ENCODE peak calls at places on chromosome 3, in five cellular contexts. U is EL; M is right cardiac atrium; K is iPS-NIHi11; V is activated CD4-positive, alpha-beta T cell treated with anti-CD3 and anti-CD28 coated beads, Interleukin-2, amount 10 ng/mL, durations not matched to agents 7 days and 5 days. J is an unnamed sample.

GRCh38 chr3:42735021-42735420 is 32.4 kb upstream of the HHATL start:
- DNase-seq in U (no peak), M (no peak), K (no peak), V (no peak), J (no peak)

GRCh38 chr3:113128386-113129015 is 82.9 kb upstream of the BOC start:
- DNase-seq in U (peak), M (no peak), K (no peak), V (no peak), J (no peak)

GRCh38 chr3:128348075-128348474 is 118.6 kb downstream of the DNAJB8 start:
- DNase-seq in U (no peak), M (no peak), K (no peak), V (no peak), J (no peak)

GRCh38 chr3:186902154-186902553 is 28.2 kb upstream of the ST6GAL1 start:
- DNase-seq in U (no peak), M (no peak), K (no peak), V (no peak), J (no peak)

GRCh38 chr3:170355738-170356595 is 1.5 kb upstream of the SKIL start:
- DNase-seq in U (peak), M (peak), K (no peak), V (peak), J (no peak)

GRCh38 chr3:66989860-66990696 is 8.0 kb upstream of the KBTBD8 start:
- DNase-seq in U (peak), M (no peak), K (no peak), V (no peak), J (no peak)

GRCh38 chr3:83953417-83954089 is 1005.2 kb upstream of the CADM2 start:
- DNase-seq in U (no peak), M (no peak), K (no peak), V (no peak), J (no peak)

GRCh38 chr3:16069149-16069922 is 105.1 kb upstream of the GALNT15 start:
- DNase-seq in U (peak), M (no peak), K (no peak), V (no peak), J (no peak)

GRCh38 chr3:23343509-23343908 is 140.4 kb downstream of the UBE2E2 start:
- DNase-seq in U (no peak), M (no peak), K (no peak), V (no peak), J (no peak)

GRCh38 chr3:120162400-120162799 is 68.2 kb upstream of the GSK3B start:
- DNase-seq in U (peak), M (no peak), K (no peak), V (no peak), J (no peak)

GRCh38 chr3:126216416-126216815 is 36.0 kb upstream of the ALDH1L1 start:
- DNase-seq in U (peak), M (no peak), K (no peak), V (no peak), J (no peak)

GRCh38 chr3:11757441-11757875 is 89.2 kb downstream of the TAMM41 start:
- DNase-seq in U (no peak), M (no peak), K (no peak), V (no peak), J (no peak)

GRCh38 chr3:57949779-57950618 is 58.2 kb upstream of the FLNB start:
- DNase-seq in U (peak), M (peak), K (no peak), V (no peak), J (peak)